ENCODE peak calls at places on chromosome 7, in ten cellular contexts. X, C, W, O, J, V, D, T, H and A are unnamed samples.

GRCh38 chr7:17408245-17408903 is 109.9 kb downstream of the AHR start:
- DNase-seq in W (peak; percentile 74), C (peak; percentile 93), H (peak; percentile 79), X (no peak), T (peak; percentile 90), O (peak; percentile 62), V (peak; percentile 91), D (no peak), J (peak; percentile 63), A (peak; percentile 94)

GRCh38 chr7:133977409-133978274 is 149.5 kb upstream of the LRGUK start:
- DNase-seq in J (no peak), X (no peak), H (no peak), O (no peak), D (no peak), W (peak; percentile 66), V (no peak), T (no peak), C (no peak), A (no peak)

GRCh38 chr7:7479275-7479674 is 56.4 kb downstream of the COL28A1 start:
- DNase-seq in D (no peak), V (no peak), C (no peak), X (no peak), W (no peak), O (no peak), H (no peak), J (no peak), T (no peak), A (no peak)

GRCh38 chr7:1961776-1962276 is 270.9 kb downstream of the MAD1L1 start:
- DNase-seq in O (peak; percentile 71), W (peak; percentile 59), J (no peak), T (peak; percentile 96), X (peak; percentile 7), H (no peak), D (peak; percentile 73), V (peak; percentile 55), C (peak; percentile 99), A (peak; percentile 74)

GRCh38 chr7:12583922-12584321 is 13.4 kb downstream of the SCIN start:
- DNase-seq in D (no peak), X (no peak), W (no peak), H (no peak), J (no peak), C (no peak), O (no peak), V (no peak), T (no peak), A (peak; percentile 68)

GRCh38 chr7:32145911-32146310 is 75.7 kb upstream of the PDE1C start:
- DNase-seq in C (no peak), W (no peak), J (no peak), H (no peak), O (no peak), X (no peak), T (no peak), V (no peak), D (no peak), A (no peak)

GRCh38 chr7:47254081-47255006 is 327.6 kb downstream of the TNS3 start:
- DNase-seq in X (peak; percentile 91), V (no peak), J (peak; percentile 75), O (no peak), D (peak; percentile 63), W (peak; percentile 72), C (peak; percentile 36), H (peak; percentile 76), T (no peak), A (peak; percentile 80)

GRCh38 chr7:20778063-20778721 is 8.5 kb downstream of the SP8 start:
- DNase-seq in C (no peak), O (no peak), H (peak; percentile 60), X (no peak), V (no peak), J (no peak), D (peak; percentile 50), T (no peak), W (no peak), A (peak; percentile 42)

GRCh38 chr7:156950381-156950858 is 908 bp downstream of the NOM1 start:
- DNase-seq in D (no peak), X (no peak), W (peak; percentile 46), T (no peak), O (no peak), V (no peak), J (no peak), H (no peak), C (peak; percentile 20), A (peak; percentile 43)

GRCh38 chr7:31113660-31114059 is 61.6 kb downstream of the ADCYAP1R1 start:
- DNase-seq in J (no peak), V (no peak), O (no peak), T (no peak), X (no peak), D (no peak), H (no peak), C (no peak), W (no peak), A (no peak)

GRCh38 chr7:44293561-44294324 is 31.7 kb downstream of the CAMK2B start:
- DNase-seq in W (no peak), C (no peak), V (no peak), T (no peak), J (no peak), X (peak; percentile 51), O (no peak), D (peak; percentile 1), H (no peak), A (no peak)